ENCODE peak calls at places on chromosomes 4 and X, in four cellular contexts. One of them, this sample, is unnamed.

GRCh38 chr4:165874799-165875371 is 1.8 kb downstream of the TLL1 start:
- DNase-seq in fibroblast of pulmonary artery: peak
- DNase-seq in GM23248: no peak
- DNase-seq in glomerular endothelial cell: no peak
- DNase-seq in this sample: no peak

GRCh38 chr4:81756973-81757372 is 285.3 kb upstream of the RASGEF1B start:
- DNase-seq in fibroblast of pulmonary artery: no peak
- DNase-seq in GM23248: no peak
- DNase-seq in glomerular endothelial cell: no peak
- DNase-seq in this sample: no peak

GRCh38 chrX:40106677-40107290 is 9.0 kb upstream of the BCOR start:
- DNase-seq in GM23248: peak
- DNase-seq in glomerular endothelial cell: no peak
- DNase-seq in fibroblast of pulmonary artery: no peak
- DNase-seq in this sample: no peak

GRCh38 chr4:20273793-20274192 is 22.1 kb downstream of the SLIT2 start:
- DNase-seq in fibroblast of pulmonary artery: no peak
- DNase-seq in GM23248: no peak
- DNase-seq in glomerular endothelial cell: no peak
- DNase-seq in this sample: no peak

GRCh38 chr4:152488246-152488645 is 47.6 kb downstream of the FBXW7 start:
- DNase-seq in fibroblast of pulmonary artery: no peak
- DNase-seq in GM23248: no peak
- DNase-seq in glomerular endothelial cell: no peak
- DNase-seq in this sample: no peak

GRCh38 chrX:50988649-50989048 is 78.1 kb downstream of the BMP15 start:
- DNase-seq in GM23248: peak
- DNase-seq in fibroblast of pulmonary artery: peak
- DNase-seq in glomerular endothelial cell: peak
- DNase-seq in this sample: peak

GRCh38 chrX:153609917-153610833 is 11.2 kb upstream of the CCNQ start:
- DNase-seq in GM23248: peak
- DNase-seq in glomerular endothelial cell: no peak
- DNase-seq in fibroblast of pulmonary artery: peak
- DNase-seq in this sample: peak

GRCh38 chr4:177441061-177441802 is 1.0 kb downstream of the AGA start:
- DNase-seq in GM23248: peak
- DNase-seq in glomerular endothelial cell: no peak
- DNase-seq in fibroblast of pulmonary artery: peak
- DNase-seq in this sample: peak

GRCh38 chr4:113686950-113687718 is 74.4 kb downstream of the CAMK2D start:
- DNase-seq in GM23248: peak
- DNase-seq in fibroblast of pulmonary artery: peak
- DNase-seq in glomerular endothelial cell: no peak
- DNase-seq in this sample: no peak

GRCh38 chr4:161841759-161842158 is 322.0 kb downstream of the FSTL5 start:
- DNase-seq in fibroblast of pulmonary artery: no peak
- DNase-seq in glomerular endothelial cell: no peak
- DNase-seq in GM23248: no peak
- DNase-seq in this sample: no peak

GRCh38 chr4:69025191-69025998 is 70.9 kb upstream of the UGT2B7 start:
- DNase-seq in glomerular endothelial cell: no peak
- DNase-seq in fibroblast of pulmonary artery: peak
- DNase-seq in GM23248: no peak
- DNase-seq in this sample: no peak

GRCh38 chrX:48890296-48890925 is 7.2 kb downstream of the TIMM17B start:
- DNase-seq in GM23248: peak
- DNase-seq in fibroblast of pulmonary artery: no peak
- DNase-seq in glomerular endothelial cell: no peak
- DNase-seq in this sample: no peak

GRCh38 chrX:54093159-54093558 is 48.9 kb upstream of the PHF8 start:
- DNase-seq in glomerular endothelial cell: no peak
- DNase-seq in fibroblast of pulmonary artery: peak
- DNase-seq in GM23248: no peak
- DNase-seq in this sample: no peak

GRCh38 chr4:24690436-24690835 is 104.9 kb upstream of the SOD3 start:
- DNase-seq in fibroblast of pulmonary artery: peak
- DNase-seq in GM23248: peak
- DNase-seq in glomerular endothelial cell: no peak
- DNase-seq in this sample: peak

GRCh38 chr4:25913056-25913850 is 767 bp upstream of the SMIM20 start:
- DNase-seq in glomerular endothelial cell: no peak
- DNase-seq in GM23248: no peak
- DNase-seq in fibroblast of pulmonary artery: no peak
- DNase-seq in this sample: peak

GRCh38 chr4:23877758-23878229 is 12.1 kb downstream of the PPARGC1A start:
- DNase-seq in glomerular endothelial cell: no peak
- DNase-seq in GM23248: no peak
- DNase-seq in fibroblast of pulmonary artery: peak
- DNase-seq in this sample: peak

GRCh38 chr4:188396037-188396436 is 256.8 kb downstream of the TRIML1 start:
- DNase-seq in GM23248: no peak
- DNase-seq in fibroblast of pulmonary artery: no peak
- DNase-seq in glomerular endothelial cell: no peak
- DNase-seq in this sample: no peak

GRCh38 chrX:49915352-49916222 is 6.8 kb upstream of the CLCN5 start:
- DNase-seq in GM23248: peak
- DNase-seq in glomerular endothelial cell: no peak
- DNase-seq in fibroblast of pulmonary artery: peak
- DNase-seq in this sample: peak

GRCh38 chr4:94880976-94881375 is 123.2 kb downstream of the BMPR1B start:
- DNase-seq in fibroblast of pulmonary artery: peak
- DNase-seq in glomerular endothelial cell: no peak
- DNase-seq in GM23248: peak
- DNase-seq in this sample: peak

This sample was measured in fibroblast of villous mesenchyme.